ENCODE peak calls at places on chromosome X, in five cellular contexts. J is A549, R is tibial nerve, P is sigmoid colon, M is K562. X is an unnamed sample.

GRCh38 chrX:53071604-53072417 is 10.4 kb upstream of the TSPYL2 start:
- DNase-seq in J (peak), R (peak), P (peak), M (peak), X (peak)

GRCh38 chrX:103362504-103362903 is 6.2 kb downstream of the TCEAL9 start:
- DNase-seq in J (peak), R (no peak), P (no peak), M (no peak), X (no peak)

GRCh38 chrX:120781416-120781815 is 94.2 kb downstream of the CT47B1 start:
- DNase-seq in J (no peak), R (no peak), P (no peak), M (no peak), X (no peak)

GRCh38 chrX:45479196-45479834 is 278.6 kb upstream of the DIPK2B start:
- DNase-seq in J (peak), R (no peak), P (no peak), M (no peak), X (no peak)

GRCh38 chrX:19303216-19303880 is 40.4 kb upstream of the PDHA1 start:
- DNase-seq in J (peak), R (peak), P (peak), M (no peak), X (no peak)

GRCh38 chrX:108139303-108139702 is 47.7 kb downstream of the ATG4A start:
- DNase-seq in J (no peak), R (no peak), P (no peak), M (peak), X (no peak)

GRCh38 chrX:38055170-38055847 is 49.0 kb downstream of the SYTL5 start:
- DNase-seq in J (no peak), R (peak), P (no peak), M (no peak), X (no peak)

GRCh38 chrX:125005863-125006262 is 313.8 kb upstream of the TEX13C start:
- DNase-seq in J (no peak), R (no peak), P (peak), M (no peak), X (no peak)

GRCh38 chrX:21747523-21747922 is 10.4 kb downstream of the SMPX start:
- DNase-seq in J (no peak), R (no peak), P (no peak), M (no peak), X (no peak)

GRCh38 chrX:26649534-26649933 is 433.6 kb downstream of the MAGEB5 start:
- DNase-seq in J (peak), R (no peak), P (no peak), M (peak), X (no peak)

GRCh38 chrX:51759055-51759454 is 15.8 kb downstream of the GSPT2 start:
- DNase-seq in J (no peak), R (no peak), P (no peak), M (no peak), X (no peak)

GRCh38 chrX:55008571-55009358 is 8.6 kb downstream of the APEX2 start:
- DNase-seq in J (no peak), R (no peak), P (no peak), M (no peak), X (no peak)

GRCh38 chrX:129599499-129599898 is 55.3 kb downstream of the APLN start:
- DNase-seq in J (no peak), R (no peak), P (no peak), M (no peak), X (no peak)

GRCh38 chrX:129641941-129642340 is 12.8 kb downstream of the APLN start:
- DNase-seq in J (no peak), R (no peak), P (no peak), M (peak), X (no peak)

GRCh38 chrX:74422029-74422352 is 698 bp downstream of the SLC16A2 start:
- DNase-seq in J (no peak), R (no peak), P (no peak), M (no peak), X (no peak)

GRCh38 chrX:70998402-70999027 is 67.6 kb upstream of the SLC7A3 start:
- DNase-seq in J (no peak), R (peak), P (no peak), M (peak), X (peak)

GRCh38 chrX:20461576-20461975 is 194.9 kb upstream of the RPS6KA3 start:
- DNase-seq in J (no peak), R (no peak), P (no peak), M (no peak), X (no peak)

GRCh38 chrX:124098089-124098488 is 136.6 kb downstream of the STAG2 start:
- DNase-seq in J (no peak), R (no peak), P (no peak), M (peak), X (no peak)

GRCh38 chrX:84064164-84064563 is 123.8 kb downstream of the RPS6KA6 start:
- DNase-seq in J (no peak), R (no peak), P (no peak), M (no peak), X (no peak)

GRCh38 chrX:111652719-111653118 is 28.3 kb upstream of the ALG13 start:
- DNase-seq in J (no peak), R (no peak), P (no peak), M (peak), X (no peak)

GRCh38 chrX:137707348-137707747 is 141.4 kb downstream of the ZIC3 start:
- DNase-seq in J (no peak), R (no peak), P (no peak), M (no peak), X (no peak)

GRCh38 chrX:39996561-39996960 is 101.2 kb downstream of the BCOR start:
- DNase-seq in J (no peak), R (no peak), P (no peak), M (no peak), X (no peak)

GRCh38 chrX:109732319-109732779 is 708 bp downstream of the ACSL4 start:
- DNase-seq in J (peak), R (no peak), P (no peak), M (peak), X (no peak)

GRCh38 chrX:70039758-70040157 is 10.0 kb downstream of the AWAT2 start:
- DNase-seq in J (no peak), R (no peak), P (no peak), M (no peak), X (no peak)

GRCh38 chrX:133813991-133814390 is 171.4 kb downstream of the GPC3 start:
- DNase-seq in J (no peak), R (no peak), P (no peak), M (no peak), X (no peak)

GRCh38 chrX:16633754-16634153 is 16.2 kb upstream of the S100G start:
- DNase-seq in J (no peak), R (no peak), P (no peak), M (peak), X (no peak)

GRCh38 chrX:123860506-123860840 is 620 bp downstream of the XIAP start:
- DNase-seq in J (peak), R (peak), P (no peak), M (no peak), X (no peak)

GRCh38 chrX:5957506-5957905 is 271.2 kb downstream of the NLGN4X start:
- DNase-seq in J (no peak), R (no peak), P (no peak), M (no peak), X (no peak)

GRCh38 chrX:46788902-46789301 is 30.0 kb upstream of the SLC9A7 start:
- DNase-seq in J (no peak), R (no peak), P (no peak), M (no peak), X (no peak)

GRCh38 chrX:153445856-153446635 is at the start of gene TREX2:
- DNase-seq in J (no peak), R (no peak), P (peak), M (no peak), X (no peak)

GRCh38 chrX:155637714-155638113 is 25.0 kb upstream of the TMLHE start:
- DNase-seq in J (no peak), R (no peak), P (no peak), M (no peak), X (no peak)

GRCh38 chrX:41332988-41333743 is 796 bp upstream of the DDX3X start:
- DNase-seq in J (peak), R (peak), P (peak), M (peak), X (peak)
- TF ChIP-seq EP300 in J (no peak), R (peak), P (no peak), M (no peak), X (no peak)

GRCh38 chrX:2434764-2435163 is 66.0 kb downstream of the DHRSX start:
- DNase-seq in J (no peak), R (no peak), P (no peak), M (no peak), X (no peak)
- TF ChIP-seq EP300 in J (no peak), R (no peak), P (no peak), M (no peak), X (no peak)

DNA sequence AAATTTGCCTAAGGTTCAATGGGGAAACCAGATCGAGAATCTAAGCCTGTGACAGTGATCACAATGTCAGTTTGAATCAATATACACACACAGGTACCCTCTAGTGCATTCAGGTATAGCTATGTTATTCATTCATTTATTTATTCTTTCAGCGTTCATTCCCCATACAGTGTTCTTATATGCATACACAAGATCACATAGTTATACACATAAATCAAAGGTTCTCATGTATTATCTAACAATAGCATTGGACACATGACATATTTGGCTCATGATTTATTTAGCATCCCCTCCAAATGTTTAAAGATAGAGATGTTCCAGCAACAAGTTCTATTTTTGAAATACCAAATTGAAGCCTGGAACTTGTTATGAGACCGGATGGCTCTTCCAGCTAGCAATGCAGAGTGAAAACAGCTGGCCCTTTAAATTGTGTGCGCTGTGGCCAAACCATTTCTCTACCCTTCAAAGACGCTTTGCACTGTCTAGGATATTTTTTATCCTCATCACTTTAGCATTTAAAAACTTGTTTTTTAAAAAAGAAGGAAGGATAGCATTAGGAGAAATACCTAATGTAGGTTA is 131.0 kb downstream of the ATXN3L start:
- DNase-seq in J (no peak), R (no peak), P (no peak), M (no peak), X (no peak)
- TF ChIP-seq EP300 in J (no peak), R (no peak), P (no peak), M (no peak), X (no peak)

GRCh38 chrX:56314334-56314733 is 82.2 kb downstream of the KLF8 start:
- DNase-seq in J (no peak), R (no peak), P (no peak), M (no peak), X (no peak)
- TF ChIP-seq EP300 in J (no peak), R (no peak), P (no peak), M (no peak), X (no peak)

GRCh38 chrX:118727686-118728339 is 407 bp downstream of the IL13RA1 start:
- DNase-seq in J (no peak), R (no peak), P (no peak), M (peak), X (peak)

GRCh38 chrX:118729043-118729652 is 1.7 kb downstream of the IL13RA1 start:
- DNase-seq in J (no peak), R (no peak), P (no peak), M (no peak), X (no peak)

GRCh38 chrX:118724352-118724751 is 3.1 kb upstream of the IL13RA1 start:
- DNase-seq in J (no peak), R (no peak), P (no peak), M (no peak), X (no peak)

GRCh38 chrX:118724775-118725174 is 2.6 kb upstream of the IL13RA1 start:
- DNase-seq in J (peak), R (no peak), P (no peak), M (peak), X (no peak)

DNA sequence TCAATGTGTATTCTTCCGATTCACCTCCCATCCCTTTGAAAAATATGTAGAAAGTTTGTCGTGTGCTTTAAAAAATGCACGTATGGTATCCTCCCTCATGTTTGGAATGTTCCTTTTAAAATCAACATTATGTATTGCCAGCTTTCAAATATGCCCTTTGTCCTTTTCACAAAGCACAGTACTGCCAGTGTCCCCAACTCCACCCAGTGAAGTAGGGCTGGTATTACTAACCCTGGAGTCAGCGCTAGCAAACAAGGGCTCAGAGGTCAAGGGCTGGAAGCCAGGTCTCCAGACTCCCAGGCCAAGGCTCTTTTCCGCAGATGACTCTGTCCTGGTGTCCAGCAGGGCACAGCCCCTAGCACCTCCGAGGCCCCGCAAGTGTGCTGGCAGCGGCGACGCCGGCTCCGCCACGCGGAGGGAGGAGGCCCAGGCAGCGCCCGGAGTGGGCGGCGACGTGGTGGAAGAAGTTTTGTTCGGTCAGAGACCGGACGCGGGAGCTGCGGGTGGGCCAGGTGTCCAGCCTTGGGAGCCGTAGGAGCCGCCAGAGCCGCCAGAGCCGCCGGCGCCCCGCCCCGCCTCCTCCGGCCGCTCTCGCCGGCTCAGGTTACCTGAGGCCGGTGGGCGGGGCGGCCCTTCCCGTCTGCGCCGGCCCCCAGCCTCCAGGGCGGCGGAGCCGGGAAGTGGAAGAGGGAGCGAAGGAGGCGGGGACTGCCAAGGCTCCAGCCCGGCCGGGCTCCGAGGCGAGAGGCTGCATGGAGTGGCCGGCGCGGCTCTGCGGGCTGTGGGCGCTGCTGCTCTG is at the start of gene IL13RA1:
- DNase-seq in J (peak), R (peak), P (peak), M (peak), X (peak)
- TF ChIP-seq EP300 in J (no peak), R (no peak), P (no peak), M (no peak), X (no peak)

GRCh38 chrX:460823-461640 is 74.3 kb upstream of the PPP2R3B start:
- DNase-seq in J (no peak), R (no peak), P (peak), M (no peak), X (no peak)
- TF ChIP-seq EP300 in J (no peak), R (no peak), P (no peak), M (no peak), X (no peak)

GRCh38 chrX:65932173-65933084 is 107.5 kb downstream of the VSIG4 start:
- DNase-seq in J (no peak), R (no peak), P (no peak), M (peak), X (no peak)
- TF ChIP-seq EP300 in J (no peak), R (no peak), P (no peak), M (no peak), X (no peak)

X was measured in ovary.